ENCODE peak calls at places on chromosomes 7 and 10, in five cellular contexts. T is T follicular helper cell, G is NCI-H345, Q is heart left ventricle, U is NCI-H1694 treated with DMSO at 0.1 percent for 48 hours. Y is an unnamed sample.

GRCh38 chr10:69802424-69803161 is 887 bp downstream of the COL13A1 start:
- DNase-seq in T (no peak), G (no peak), Q (no peak), U (peak; percentile 2), Y (peak; percentile 64)

GRCh38 chr10:62264702-62265436 is 3.8 kb downstream of the RTKN2 start:
- DNase-seq in T (no peak), G (no peak), Q (no peak), U (peak; percentile 48), Y (no peak)

GRCh38 chr7:151565541-151565940 is 45.8 kb upstream of the RHEB start:
- DNase-seq in T (no peak), G (no peak), Q (no peak), U (no peak), Y (no peak)

GRCh38 chr10:129973674-129974059 is 9.6 kb upstream of the EBF3 start:
- DNase-seq in T (no peak), G (no peak), Q (no peak), U (no peak), Y (no peak)

GRCh38 chr7:9945131-9945530 is 1028.5 kb upstream of the PHF14 start:
- DNase-seq in T (no peak), G (peak; percentile 87), Q (no peak), U (no peak), Y (no peak)

GRCh38 chr7:80087051-80087767 is 47.4 kb upstream of the GNAI1 start:
- DNase-seq in T (no peak), G (no peak), Q (no peak), U (no peak), Y (no peak)

GRCh38 chr7:111126987-111127386 is 36.1 kb downstream of the LRRN3 start:
- DNase-seq in T (no peak), G (no peak), Q (no peak), U (no peak), Y (no peak)

GRCh38 chr10:1187855-1188555 is 131.8 kb downstream of the WDR37 start:
- DNase-seq in T (no peak), G (no peak), Q (no peak), U (no peak), Y (no peak)

GRCh38 chr10:71782917-71783490 is 9.7 kb upstream of the VSIR start:
- DNase-seq in T (no peak), G (no peak), Q (peak; percentile 77), U (no peak), Y (peak; percentile 66)

GRCh38 chr10:11898033-11898371 is 74.8 kb downstream of the PROSER2 start:
- DNase-seq in T (no peak), G (no peak), Q (no peak), U (no peak), Y (no peak)

GRCh38 chr7:30088362-30088761 is 46.4 kb upstream of the MTURN start:
- DNase-seq in T (no peak), G (no peak), Q (no peak), U (no peak), Y (no peak)

GRCh38 chr7:129163875-129164544 is 19.5 kb downstream of the TSPAN33 start:
- DNase-seq in T (no peak), G (peak; percentile 32), Q (no peak), U (peak; percentile 71), Y (no peak)